ENCODE peak calls at places on chromosomes 16 and 17, in five cellular contexts. Y is K562, P is SK-N-SH, Q is A549, F is GM12878. E is an unnamed sample.

GRCh38 chr17:47877368-47878034 is 18.5 kb upstream of the SP2 start:
- DNase-seq in F (no peak), Y (peak; percentile 82), P (no peak), Q (no peak), E (no peak)

GRCh38 chr16:21598676-21599157 is 660 bp upstream of the METTL9 start:
- DNase-seq in Y (peak; percentile 20), Q (no peak), P (no peak), F (no peak), E (no peak)

GRCh38 chr17:33927732-33928133 is 327.4 kb upstream of the CCL2 start:
- DNase-seq in Q (no peak), P (peak; percentile 39), Y (peak; percentile 53), F (no peak), E (peak; percentile 29)

GRCh38 chr16:83923581-83924365 is 24.9 kb downstream of the MLYCD start:
- DNase-seq in Y (no peak), F (no peak), P (peak; percentile 18), Q (no peak), E (no peak)

GRCh38 chr16:61862756-61863155 is 173.5 kb downstream of the CDH8 start:
- DNase-seq in F (no peak), Y (no peak), P (no peak), Q (no peak), E (no peak)

GRCh38 chr16:85306793-85307551 is 194.7 kb upstream of the CIBAR2 start:
- DNase-seq in F (no peak), Q (no peak), P (no peak), Y (no peak), E (no peak)

GRCh38 chr17:17154981-17155380 is 51.2 kb downstream of the PLD6 start:
- DNase-seq in F (no peak), Q (no peak), Y (no peak), P (no peak), E (no peak)

GRCh38 chr16:11094075-11094593 is 149.8 kb downstream of the CLEC16A start:
- DNase-seq in F (peak; percentile 53), Y (peak; percentile 80), P (no peak), Q (no peak), E (peak; percentile 86)

GRCh38 chr17:76416899-76417298 is 32.5 kb downstream of the SPHK1 start:
- DNase-seq in Y (no peak), P (no peak), Q (no peak), F (no peak), E (no peak)

GRCh38 chr16:54275956-54276355 is 10.6 kb downstream of the IRX3 start:
- DNase-seq in F (no peak), Y (no peak), Q (no peak), P (no peak), E (no peak)

GRCh38 chr17:6497496-6498221 is 53.4 kb downstream of the PIMREG start:
- DNase-seq in P (no peak), Q (no peak), F (no peak), Y (no peak), E (no peak)

GRCh38 chr17:44137891-44138709 is 3.6 kb upstream of the HROB start:
- DNase-seq in Q (peak; percentile 98), F (no peak), Y (peak; percentile 95), P (peak; percentile 43), E (peak; percentile 100)

GRCh38 chr17:50953831-50954601 is 87.9 kb upstream of the TOB1 start:
- DNase-seq in F (no peak), P (peak; percentile 84), Y (peak; percentile 22), Q (no peak), E (peak; percentile 82)

GRCh38 chr17:20930065-20930760 is 112.6 kb downstream of the USP22 start:
- DNase-seq in Y (no peak), P (no peak), Q (no peak), F (no peak), E (peak; percentile 24)

GRCh38 chr16:86621966-86622365 is 43.6 kb downstream of the FOXL1 start:
- DNase-seq in Q (no peak), Y (no peak), F (no peak), P (no peak), E (no peak)

GRCh38 chr16:84499638-84500037 is 4.8 kb downstream of the MEAK7 start:
- DNase-seq in P (no peak), F (no peak), Y (no peak), Q (no peak), E (no peak)

GRCh38 chr16:85381738-85382592 is 231.2 kb upstream of the GSE1 start:
- DNase-seq in Y (peak; percentile 97), P (peak; percentile 87), F (no peak), Q (no peak), E (peak; percentile 53)

GRCh38 chr17:74325743-74326379 is at the start of gene KIF19:
- DNase-seq in Y (peak; percentile 81), F (no peak), P (peak; percentile 91), Q (no peak), E (no peak)

GRCh38 chr17:31579265-31579664 is 187.8 kb downstream of the RAB11FIP4 start:
- DNase-seq in Q (no peak), F (no peak), P (peak; percentile 77), Y (no peak), E (peak; percentile 57)

GRCh38 chr16:27698266-27698665 is 148.3 kb downstream of the KATNIP start:
- DNase-seq in Y (peak; percentile 57), Q (no peak), F (no peak), P (no peak), E (no peak)

GRCh38 chr16:52584354-52584840 is 37.5 kb upstream of the TOX3 start:
- DNase-seq in F (no peak), Q (no peak), P (no peak), Y (no peak), E (no peak)

GRCh38 chr17:37605813-37606505 is 3.3 kb downstream of the SYNRG start:
- DNase-seq in Q (no peak), P (no peak), Y (no peak), F (no peak), E (no peak)

GRCh38 chr17:6555331-6556120 is 829 bp downstream of the PITPNM3 start:
- DNase-seq in Q (no peak), P (peak; percentile 60), Y (no peak), F (no peak), E (peak; percentile 39)

GRCh38 chr16:14586637-14587036 is 43.4 kb downstream of the PARN start:
- DNase-seq in F (no peak), Y (no peak), Q (no peak), P (no peak), E (no peak)

GRCh38 chr16:65305588-65305987 is 183.7 kb upstream of the CDH11 start:
- DNase-seq in P (no peak), F (no peak), Y (no peak), Q (no peak), E (no peak)

GRCh38 chr17:41772218-41772585 is 14.3 kb downstream of the JUP start:
- DNase-seq in Y (no peak), Q (no peak), P (no peak), F (no peak), E (no peak)

GRCh38 chr16:84194470-84195200 is 3.7 kb downstream of the ADAD2 start:
- DNase-seq in P (no peak), Q (no peak), Y (no peak), F (no peak), E (no peak)

GRCh38 chr16:72092832-72093447 is 480 bp downstream of the TXNL4B start:
- DNase-seq in P (no peak), Q (peak; percentile 62), Y (peak; percentile 31), F (no peak), E (peak; percentile 68)

GRCh38 chr16:1959269-1960039 is at the start of gene NDUFB10:
- DNase-seq in F (peak; percentile 41), Y (peak; percentile 89), Q (peak; percentile 94), P (peak; percentile 96), E (peak; percentile 87)

GRCh38 chr17:31597646-31598387 is 206.3 kb downstream of the RAB11FIP4 start:
- DNase-seq in P (no peak), F (no peak), Q (no peak), Y (no peak), E (no peak)

GRCh38 chr17:60139438-60140285 is 10.1 kb upstream of the CA4 start:
- DNase-seq in Y (peak; percentile 83), F (no peak), Q (peak; percentile 68), P (no peak), E (peak; percentile 58)
- TF ChIP-seq SMC3 in Y (peak; percentile 54), F (peak; percentile 28), Q (peak; percentile 32), P (no peak), E (peak; percentile 49)

DNA sequence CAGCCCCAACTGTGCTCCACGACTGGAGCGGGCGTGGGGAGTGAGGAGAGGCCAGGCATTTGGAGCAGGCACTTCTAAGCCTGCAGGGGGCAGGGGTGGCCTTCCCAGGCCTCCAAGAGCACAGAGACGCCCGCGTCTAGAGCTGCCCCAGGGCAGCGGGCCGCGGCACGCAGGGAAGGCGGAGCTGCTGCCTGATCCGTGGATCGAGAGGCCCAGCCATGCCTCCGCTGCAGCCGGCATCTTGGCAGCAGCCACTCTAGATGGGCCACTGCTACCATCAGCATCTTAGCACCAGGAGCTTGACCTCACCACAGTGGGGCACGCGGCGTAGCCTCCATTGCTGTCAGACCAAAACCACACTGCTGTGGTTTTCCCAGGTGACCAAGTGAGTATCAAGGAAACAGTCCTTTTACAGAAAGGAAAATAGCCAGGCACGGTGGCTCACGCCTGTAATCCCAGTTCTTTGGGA is 20.4 kb upstream of the WDR45B start:
- DNase-seq in F (no peak), Y (peak; percentile 66), Q (peak; percentile 83), P (peak; percentile 84), E (peak; percentile 44)
- TF ChIP-seq SMC3 in F (peak; percentile 51), Y (peak; percentile 73), Q (peak; percentile 97), P (peak; percentile 44), E (peak; percentile 45)

GRCh38 chr16:31112711-31113419 is 4.6 kb upstream of the KAT8 start:
- DNase-seq in P (no peak), Q (no peak), Y (no peak), F (no peak), E (no peak)
- TF ChIP-seq SMC3 in P (no peak), Q (no peak), Y (no peak), F (no peak), E (no peak)

DNA sequence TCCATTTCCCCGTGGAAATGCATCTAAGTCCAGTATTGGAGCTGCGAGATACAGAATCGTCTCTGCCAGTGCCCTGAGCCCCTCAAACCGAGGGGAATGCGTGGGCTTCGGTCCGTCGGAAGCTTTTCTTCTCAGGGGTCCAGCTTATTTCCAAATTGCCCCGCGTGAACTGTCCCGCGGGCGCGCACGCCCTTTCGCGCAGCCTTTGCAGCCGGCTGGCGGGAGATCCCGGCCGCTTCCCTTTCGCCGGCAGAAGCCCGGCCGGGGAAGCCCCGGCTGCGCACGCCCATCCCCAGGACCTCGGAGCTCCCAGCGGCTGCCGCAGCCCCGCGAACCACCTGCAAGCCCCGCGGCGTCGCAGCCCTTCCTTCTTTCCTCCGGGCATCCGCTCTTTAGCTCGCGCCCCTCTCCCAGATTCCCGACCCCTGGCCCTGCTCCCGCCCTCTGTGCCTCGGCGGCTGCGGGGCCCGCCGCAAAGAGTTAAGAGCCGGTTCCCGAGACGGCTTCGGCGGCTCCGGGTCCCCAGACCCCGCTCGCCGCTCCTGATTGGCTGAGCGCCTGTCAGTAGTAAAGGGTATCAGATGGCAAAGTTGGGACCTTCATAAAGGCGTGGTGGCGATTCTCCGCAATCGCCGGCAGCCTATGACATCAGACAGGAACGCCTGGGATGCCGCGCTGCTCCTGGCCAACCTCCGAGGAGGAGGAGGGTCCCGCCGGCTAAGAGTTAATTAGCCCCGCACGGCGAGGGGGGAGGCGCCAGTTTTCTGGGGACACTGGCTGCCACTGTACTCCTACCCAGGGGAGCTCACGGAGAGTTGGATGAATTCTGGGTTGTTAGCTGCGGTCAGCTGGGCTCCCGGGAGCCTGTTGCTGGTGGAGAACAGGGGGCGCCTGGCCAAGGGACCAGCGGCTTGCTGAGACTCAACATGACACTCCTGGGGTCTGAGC is at the start of gene MYOCD:
- DNase-seq in Y (no peak), P (peak; percentile 28), Q (peak; percentile 82), F (no peak), E (peak; percentile 71)
- TF ChIP-seq SMC3 in Y (no peak), P (no peak), Q (no peak), F (no peak), E (peak; percentile 22)

E was measured in IMR-90.